ENCODE peak calls at places on chromosome 1, in four cellular contexts. F is K562, J is PC-3, L is hepatocyte. X is an unnamed sample.

GRCh38 chr1:44318097-44319088 is 36.7 kb downstream of the ERI3 start:
- DNase-seq in L (peak), J (peak), F (peak), X (peak)

GRCh38 chr1:245045087-245045881 is 109.5 kb upstream of the KIF26B start:
- DNase-seq in J (peak), F (no peak), L (peak), X (no peak)

GRCh38 chr1:196774603-196775002 is at the start of gene CFHR3:
- DNase-seq in F (no peak), J (no peak), L (no peak), X (no peak)

GRCh38 chr1:43570784-43571183 is 40.1 kb downstream of the PTPRF start:
- DNase-seq in J (no peak), L (no peak), F (no peak), X (no peak)

GRCh38 chr1:149884433-149885363 is 14.7 kb upstream of the BOLA1 start:
- DNase-seq in F (peak), J (peak), L (peak), X (no peak)

GRCh38 chr1:26079960-26080814 is 12.8 kb upstream of the TRIM63 start:
- DNase-seq in F (no peak), J (no peak), L (no peak), X (no peak)

GRCh38 chr1:94550800-94551241 is 9.3 kb upstream of the F3 start:
- DNase-seq in L (peak), F (no peak), J (no peak), X (no peak)

GRCh38 chr1:38727629-38728175 is 131.9 kb downstream of the RRAGC start:
- DNase-seq in J (no peak), L (no peak), F (no peak), X (no peak)

GRCh38 chr1:68051475-68051874 is 1.0 kb upstream of the DIRAS3 start:
- DNase-seq in J (no peak), L (peak), F (no peak), X (peak)

GRCh38 chr1:88800382-88801051 is 90.8 kb downstream of the GTF2B start:
- DNase-seq in F (peak), L (peak), J (peak), X (peak)

GRCh38 chr1:178254433-178254832 is 160.5 kb downstream of the RASAL2 start:
- DNase-seq in L (no peak), F (no peak), J (no peak), X (no peak)

GRCh38 chr1:21491483-21492170 is 17.6 kb upstream of the ALPL start:
- DNase-seq in L (no peak), J (no peak), F (no peak), X (no peak)

GRCh38 chr1:38526046-38526445 is 333.5 kb downstream of the RRAGC start:
- DNase-seq in F (peak), J (no peak), L (no peak), X (no peak)

GRCh38 chr1:63651110-63651776 is 58.0 kb downstream of the PGM1 start:
- DNase-seq in F (no peak), L (no peak), J (peak), X (no peak)

GRCh38 chr1:1075148-1075935 is 1.2 kb upstream of the RNF223 start:
- DNase-seq in L (no peak), J (no peak), F (no peak), X (peak)

GRCh38 chr1:84936116-84936810 is 43.3 kb upstream of the LPAR3 start:
- DNase-seq in F (peak), L (peak), J (peak), X (no peak)

GRCh38 chr1:63923302-63923701 is 149.5 kb downstream of the ROR1 start:
- DNase-seq in J (no peak), F (no peak), L (no peak), X (no peak)

GRCh38 chr1:93114403-93114802 is 35.3 kb downstream of the MTF2 start:
- DNase-seq in J (peak), F (no peak), L (no peak), X (peak)

GRCh38 chr1:3133671-3134070 is 64.7 kb downstream of the PRDM16 start:
- DNase-seq in F (no peak), L (peak), J (peak), X (peak)

GRCh38 chr1:29513357-29513756 is 277.0 kb downstream of the PTPRU start:
- DNase-seq in F (peak), J (peak), L (peak), X (peak)

GRCh38 chr1:1616045-1616821 is 933 bp downstream of the MIB2 start:
- DNase-seq in J (peak), F (peak), L (peak), X (peak)

GRCh38 chr1:32893198-32894018 is 7.1 kb downstream of the HPCA start:
- DNase-seq in J (no peak), L (peak), F (peak), X (peak)

GRCh38 chr1:22662318-22662717 is 9.3 kb downstream of the C1QB start:
- DNase-seq in L (no peak), F (peak), J (peak), X (peak)

GRCh38 chr1:190453550-190453949 is 24.1 kb downstream of the BRINP3 start:
- DNase-seq in L (no peak), J (peak), F (no peak), X (no peak)

GRCh38 chr1:53625766-53626520 is 113.0 kb downstream of the GLIS1 start:
- DNase-seq in J (no peak), L (no peak), F (no peak), X (peak)

GRCh38 chr1:68703921-68704354 is 207.1 kb upstream of the DEPDC1 start:
- DNase-seq in L (no peak), J (peak), F (no peak), X (no peak)

GRCh38 chr1:22388666-22389455 is 62.8 kb upstream of the ZBTB40 start:
- DNase-seq in L (peak), F (no peak), J (peak), X (no peak)

GRCh38 chr1:206979379-206980043 is 9.3 kb upstream of the FCAMR start:
- DNase-seq in J (peak), F (peak), L (peak), X (no peak)

GRCh38 chr1:31531177-31532000 is 44.9 kb upstream of the TINAGL1 start:
- DNase-seq in F (no peak), J (peak), L (no peak), X (peak)

GRCh38 chr1:5286244-5286643 is 631.8 kb downstream of the AJAP1 start:
- DNase-seq in J (no peak), F (no peak), L (no peak), X (no peak)

GRCh38 chr1:164562947-164563346 is 4.0 kb downstream of the PBX1 start:
- DNase-seq in J (no peak), F (no peak), L (no peak), X (no peak)

DNA sequence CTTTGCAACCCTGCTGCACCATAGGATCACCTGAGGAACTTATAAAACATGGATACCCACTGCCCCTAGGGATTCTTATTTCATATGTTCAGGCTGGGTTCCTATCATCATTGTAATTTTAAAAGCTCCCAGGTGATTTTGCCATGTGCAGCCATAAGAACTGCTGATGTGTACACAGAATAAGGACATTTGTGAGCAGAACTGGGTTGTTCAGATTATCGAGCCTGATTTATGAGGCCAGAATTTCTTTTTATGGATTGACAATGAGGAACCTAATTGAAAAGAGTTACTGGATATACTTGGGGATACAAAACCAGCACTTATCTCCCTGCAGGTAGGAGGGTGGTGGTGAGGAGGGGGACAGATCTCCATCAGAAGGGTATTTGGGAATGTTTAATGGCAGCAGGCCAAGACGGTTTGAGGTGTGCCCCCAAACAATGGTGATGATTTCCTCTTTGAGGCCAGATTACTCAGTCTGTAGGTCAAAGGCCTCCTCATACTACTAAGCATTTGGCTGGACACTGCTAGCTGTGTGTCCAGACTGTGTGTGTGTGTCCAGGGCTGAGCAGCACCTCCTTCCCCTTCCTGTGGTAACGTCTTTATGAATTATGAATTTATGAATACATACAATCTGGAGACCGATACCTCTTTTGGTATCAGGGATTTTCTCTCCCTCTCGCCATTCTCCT is 18.9 kb downstream of the NOS1AP start:
- DNase-seq in F (no peak), L (no peak), J (peak), X (no peak)
- H2AFZ ChIP-seq in F (no peak), L (no peak), J (no peak), X (no peak)

GRCh38 chr1:234862944-234863515 is 253.1 kb upstream of the IRF2BP2 start:
- DNase-seq in F (no peak), J (no peak), L (peak), X (peak)
- H2AFZ ChIP-seq in F (peak), J (no peak), L (no peak), X (peak)

GRCh38 chr1:211611818-211612217 is 32.9 kb upstream of the SLC30A1 start:
- DNase-seq in F (no peak), L (no peak), J (no peak), X (no peak)
- H2AFZ ChIP-seq in F (peak), L (no peak), J (peak), X (peak)

DNA sequence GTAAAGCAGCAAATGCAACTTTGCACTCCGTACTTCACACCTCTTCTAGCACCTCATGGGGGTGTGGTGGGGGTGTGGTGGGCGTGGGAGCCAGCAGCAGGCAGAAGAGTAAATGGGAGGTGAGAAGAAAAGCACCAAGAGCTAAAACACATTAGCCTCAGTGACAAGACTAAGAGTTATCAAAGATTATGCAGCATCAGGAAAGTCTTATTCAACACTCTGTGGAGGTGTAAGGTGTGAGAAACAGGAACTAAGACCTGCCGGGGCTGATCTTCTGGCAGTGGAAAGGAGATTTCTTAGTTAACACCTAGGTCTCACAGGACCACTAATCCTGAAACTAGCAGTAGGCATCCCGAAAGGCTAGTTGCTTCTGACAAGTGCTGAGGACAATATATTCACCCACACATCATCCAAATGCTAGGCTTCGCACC is 9.9 kb downstream of the TGFBR3 start:
- DNase-seq in J (no peak), L (no peak), F (no peak), X (peak)
- H2AFZ ChIP-seq in J (no peak), L (no peak), F (no peak), X (no peak)

GRCh38 chr1:170567214-170567613 is 35.2 kb downstream of the GORAB start:
- DNase-seq in F (no peak), L (no peak), J (no peak), X (no peak)

GRCh38 chr1:170558731-170559130 is 26.8 kb downstream of the GORAB start:
- DNase-seq in L (no peak), F (no peak), J (no peak), X (no peak)

GRCh38 chr1:170559166-170559565 is 27.2 kb downstream of the GORAB start:
- DNase-seq in L (no peak), J (no peak), F (no peak), X (no peak)

GRCh38 chr1:170560681-170561285 is 28.8 kb downstream of the GORAB start:
- DNase-seq in F (no peak), L (no peak), J (no peak), X (peak)

GRCh38 chr1:170562644-170563338 is 30.8 kb downstream of the GORAB start:
- DNase-seq in F (peak), J (peak), L (peak), X (peak)
- H2AFZ ChIP-seq in F (no peak), J (peak), L (peak), X (peak)

GRCh38 chr1:119702384-119702783 is 9.3 kb upstream of the PHGDH start:
- DNase-seq in J (peak), F (no peak), L (no peak), X (no peak)
- H2AFZ ChIP-seq in J (peak), F (no peak), L (no peak), X (peak)

GRCh38 chr1:226680653-226681052 is 58.4 kb downstream of the ITPKB start:
- DNase-seq in J (no peak), L (no peak), F (no peak), X (no peak)

GRCh38 chr1:226679853-226680516 is 59.1 kb downstream of the ITPKB start:
- DNase-seq in F (peak), L (peak), J (no peak), X (no peak)

GRCh38 chr1:226678251-226678650 is 60.8 kb downstream of the ITPKB start:
- DNase-seq in J (no peak), F (no peak), L (no peak), X (no peak)

GRCh38 chr1:226678701-226679100 is 60.4 kb downstream of the ITPKB start:
- DNase-seq in J (no peak), F (no peak), L (no peak), X (no peak)

DNA sequence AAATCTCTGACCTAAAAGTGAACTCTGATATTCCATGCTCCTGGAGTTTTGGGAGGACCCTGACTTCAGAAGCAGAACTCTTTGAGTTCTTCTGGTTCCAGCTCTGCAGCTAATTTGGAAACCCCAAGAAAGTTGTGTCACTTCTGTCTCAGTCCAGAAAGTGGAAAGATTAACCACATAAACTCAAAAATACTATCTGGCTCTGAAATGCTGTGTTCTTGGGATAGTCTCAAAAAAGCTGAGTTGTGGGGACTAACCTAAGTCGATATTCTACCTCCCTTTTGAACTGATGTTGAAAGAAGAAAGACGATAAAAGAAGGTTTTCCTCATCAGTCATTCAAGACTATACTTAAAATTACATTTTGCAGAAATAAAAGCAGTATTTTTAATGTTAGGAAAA is 59.8 kb downstream of the ITPKB start:
- DNase-seq in F (no peak), J (no peak), L (no peak), X (no peak)
- H2AFZ ChIP-seq in F (peak), J (no peak), L (peak), X (no peak)

DNA sequence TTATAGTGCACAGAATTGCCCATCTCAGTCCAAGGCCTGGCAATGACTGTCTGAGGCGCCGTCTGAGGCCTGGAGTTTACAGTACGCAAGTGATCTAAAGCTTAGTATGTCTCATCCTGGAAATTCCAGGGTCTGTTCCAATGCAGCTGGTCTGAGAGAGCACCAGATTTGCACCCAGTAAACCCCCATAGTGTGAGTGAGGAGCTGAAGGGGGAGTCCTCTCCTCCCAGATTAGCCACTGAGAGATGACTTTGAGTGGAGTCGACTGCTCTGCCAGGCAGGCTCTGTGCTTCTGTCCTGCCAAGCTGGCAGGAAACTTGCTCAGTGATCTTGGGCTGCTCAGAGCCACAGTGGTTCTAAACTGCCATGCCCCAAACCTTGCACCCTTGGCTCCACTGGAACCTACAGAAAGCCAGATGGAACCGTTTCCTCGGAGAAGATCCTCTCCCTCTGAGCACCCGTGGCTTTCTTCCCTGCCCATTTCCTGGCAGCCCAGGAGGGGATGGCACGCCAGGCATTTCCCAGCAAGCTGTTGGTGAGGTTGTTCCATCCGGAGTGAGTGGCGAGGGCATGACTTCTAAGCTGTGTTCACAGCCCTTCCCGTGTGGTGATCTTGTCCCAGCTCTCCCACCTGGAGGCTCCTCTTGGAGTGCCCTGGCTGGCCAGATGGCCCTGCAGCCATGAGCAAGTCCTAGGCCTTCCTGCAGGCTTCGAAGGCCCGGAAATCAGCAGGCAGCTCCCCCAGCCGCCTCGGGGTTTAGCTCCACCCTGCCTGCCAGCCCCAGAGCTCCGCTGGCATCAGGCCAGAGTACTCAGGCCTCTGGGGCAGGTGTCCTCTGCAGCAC is 126.0 kb upstream of the VAMP3 start:
- DNase-seq in F (no peak), L (no peak), J (no peak), X (no peak)
- H2AFZ ChIP-seq in F (no peak), L (no peak), J (no peak), X (no peak)